ENCODE peak calls at places on chromosomes 2 and 18, in eight cellular contexts. T is heart left ventricle, I is transverse colon, L is gastrocnemius medialis, R is IMR-90, W is tibial nerve, B is prostate gland, D is sigmoid colon. A is an unnamed sample.

GRCh38 chr2:20484034-20484617 is 37.3 kb downstream of the RHOB start:
- DNase-seq in R (no peak), T (no peak), L (no peak), W (no peak), D (peak; percentile 50), I (no peak), B (no peak), A (no peak)

GRCh38 chr2:64586883-64587481 is 62.9 kb downstream of the AFTPH start:
- DNase-seq in D (no peak), I (no peak), R (peak; percentile 72), W (no peak), B (no peak), L (no peak), T (no peak), A (no peak)

GRCh38 chr2:133138693-133139092 is 429.6 kb downstream of the NCKAP5 start:
- DNase-seq in T (no peak), R (no peak), B (no peak), D (no peak), I (no peak), L (no peak), W (no peak), A (no peak)

GRCh38 chr2:9885036-9885684 is 41.9 kb downstream of the TAF1B start:
- DNase-seq in T (no peak), D (no peak), W (no peak), R (peak; percentile 59), B (no peak), I (no peak), L (no peak), A (no peak)

GRCh38 chr2:20916604-20917286 is 93.8 kb upstream of the LDAH start:
- DNase-seq in I (no peak), T (no peak), R (peak; percentile 13), L (no peak), B (peak; percentile 31), W (no peak), D (peak; percentile 73), A (peak; percentile 24)

GRCh38 chr2:64104944-64105343 is 39.3 kb downstream of the PELI1 start:
- DNase-seq in I (no peak), R (no peak), L (no peak), T (no peak), W (no peak), D (no peak), B (no peak), A (no peak)

GRCh38 chr2:34373586-34374233 is 774.6 kb upstream of the FAM98A start:
- DNase-seq in L (no peak), R (no peak), B (no peak), D (no peak), W (no peak), I (no peak), T (no peak), A (no peak)

GRCh38 chr18:4433762-4434161 is 21.3 kb downstream of the DLGAP1 start:
- DNase-seq in I (no peak), R (peak; percentile 6), D (no peak), L (no peak), B (no peak), W (no peak), T (no peak), A (no peak)

GRCh38 chr2:61620244-61621159 is 82.3 kb upstream of the XPO1 start:
- DNase-seq in I (no peak), L (no peak), B (no peak), T (no peak), W (no peak), D (no peak), R (peak; percentile 88), A (no peak)

GRCh38 chr2:236867441-236868260 is 218.0 kb upstream of the COPS8 start:
- DNase-seq in I (no peak), L (no peak), T (no peak), R (no peak), B (no peak), D (peak; percentile 35), W (no peak), A (no peak)

GRCh38 chr18:74990563-74991081 is 218.3 kb downstream of the PTGR3 start:
- DNase-seq in W (no peak), I (no peak), R (peak; percentile 6), D (no peak), T (no peak), L (no peak), B (no peak), A (no peak)

GRCh38 chr2:109450574-109451265 is 163.0 kb downstream of the SEPTIN10 start:
- DNase-seq in R (no peak), L (peak; percentile 80), D (peak; percentile 67), B (no peak), I (no peak), T (peak; percentile 29), W (no peak), A (no peak)

GRCh38 chr18:3447035-3447894 is 2.7 kb upstream of the TGIF1 start:
- DNase-seq in I (peak; percentile 61), D (peak; percentile 82), T (peak; percentile 51), R (peak; percentile 62), W (no peak), B (no peak), L (no peak), A (peak; percentile 61)

GRCh38 chr2:178479275-178479616 is 846 bp upstream of the FKBP7 start:
- DNase-seq in I (no peak), B (no peak), L (no peak), R (no peak), T (no peak), D (no peak), W (no peak), A (no peak)

DNA sequence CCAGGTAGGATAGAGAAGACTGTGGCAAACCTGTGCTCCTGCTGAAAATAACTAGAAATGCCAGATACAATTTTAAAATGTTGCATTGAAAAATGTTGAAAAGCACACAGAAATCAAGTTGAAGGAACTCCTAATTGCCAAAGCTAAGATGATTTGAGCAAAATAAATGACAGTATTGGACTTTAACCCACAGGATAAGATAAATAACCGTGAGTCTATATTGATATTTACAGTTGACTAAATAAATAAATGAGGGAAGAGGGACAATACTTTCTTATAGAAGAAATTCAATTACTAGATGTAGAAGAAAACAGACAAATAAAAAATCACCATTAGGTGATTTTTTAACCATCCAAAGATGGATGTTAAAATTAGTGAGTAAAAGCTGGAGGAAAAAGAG is 59.0 kb downstream of the CWC22 start:
- DNase-seq in D (no peak), L (no peak), W (no peak), R (no peak), I (no peak), T (no peak), B (no peak), A (no peak)
- H3K27me3 ChIP-seq in D (no peaks in the 10 kb centered on the region), L (no peaks in the 10 kb centered on the region), W (no peaks in the 10 kb centered on the region), R (no peaks in the 10 kb centered on the region), I (no peaks in the 10 kb centered on the region), T (no peaks in the 10 kb centered on the region), B (no peaks in the 10 kb centered on the region), A (no peaks in the 10 kb centered on the region)

GRCh38 chr2:163733301-163733938 is 2.4 kb downstream of the FIGN start:
- DNase-seq in T (peak; percentile 25), I (no peak), W (no peak), D (peak; percentile 64), L (no peak), R (peak; percentile 6), B (no peak), A (peak; percentile 15)
- H3K4me3 ChIP-seq in T (peak overlapping the region; percentile 77), I (peak overlapping the region; percentile 11), W (peak overlapping the region; percentile 12), D (peak overlapping the region; percentile 87), L (peak overlapping the region; percentile 77), R (peak overlapping the region; percentile 22), B (no peak overlapping the region), A (no peak overlapping the region)

GRCh38 chr2:11496311-11496710 is 30.4 kb upstream of the E2F6 start:
- DNase-seq in D (no peak), W (no peak), T (no peak), B (no peak), I (no peak), R (no peak), L (no peak), A (no peak)

GRCh38 chr2:11498126-11498473 is 32.1 kb upstream of the E2F6 start:
- DNase-seq in R (no peak), T (no peak), D (no peak), W (no peak), B (no peak), I (no peak), L (no peak), A (no peak)

GRCh38 chr2:11500702-11501303 is 33.0 kb upstream of the GREB1 start:
- DNase-seq in W (no peak), D (no peak), B (no peak), I (no peak), T (no peak), L (no peak), R (no peak), A (no peak)

GRCh38 chr2:11498543-11499034 is 32.6 kb upstream of the E2F6 start:
- DNase-seq in D (peak; percentile 83), T (peak; percentile 89), L (peak; percentile 95), I (peak; percentile 73), W (peak; percentile 64), B (no peak), R (no peak), A (peak; percentile 76)

DNA sequence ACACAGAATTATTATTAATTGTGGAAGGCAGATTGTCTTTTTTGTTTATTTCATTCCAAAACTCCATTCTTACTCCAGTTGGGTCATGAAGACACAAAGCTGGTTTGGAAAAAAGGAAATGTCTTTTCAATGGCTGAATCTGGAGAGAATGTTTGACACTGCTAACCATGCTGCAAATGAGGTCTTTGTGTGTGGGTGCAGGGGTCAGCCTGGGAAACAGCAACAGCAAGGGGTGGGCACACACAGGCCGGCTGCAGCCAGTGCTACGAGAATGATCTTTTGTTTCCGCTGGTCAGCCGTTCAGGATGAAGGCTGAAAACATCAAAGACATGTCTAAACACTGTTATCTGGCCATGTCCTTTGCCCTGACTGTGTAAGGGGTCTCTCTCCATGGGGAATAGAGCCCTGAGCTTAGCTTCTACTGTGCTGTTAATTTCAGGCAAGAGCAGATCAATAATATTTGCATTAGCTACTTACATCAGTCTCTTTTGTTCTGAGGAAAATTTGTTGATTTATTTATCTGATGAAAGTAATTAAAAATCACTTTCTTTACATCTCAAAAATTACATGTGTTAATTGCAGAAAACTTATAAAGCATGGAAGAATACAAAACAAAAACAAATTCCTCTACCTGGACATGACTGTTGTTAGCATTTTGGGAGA is 33.3 kb upstream of the E2F6 start:
- DNase-seq in T (no peak), W (no peak), B (no peak), I (no peak), L (no peak), R (no peak), D (no peak), A (no peak)
- TF ChIP-seq POLR2A in T (no peak), W (no peak), B (no peak), I (no peak), L (no peak), R (no peak), D (no peak), A (no peak)

GRCh38 chr2:26493631-26494030 is 15.7 kb upstream of the OTOF start:
- DNase-seq in W (no peak), D (no peak), R (no peak), I (no peak), B (no peak), L (no peak), T (no peak), A (no peak)

GRCh38 chr2:26492749-26493515 is 15.0 kb upstream of the OTOF start:
- DNase-seq in W (no peak), D (no peak), R (no peak), T (no peak), L (no peak), I (no peak), B (no peak), A (no peak)

GRCh38 chr2:26495705-26496271 is 17.9 kb upstream of the OTOF start:
- DNase-seq in I (no peak), T (no peak), W (no peak), D (no peak), R (no peak), L (no peak), B (no peak), A (peak; percentile 39)

GRCh38 chr2:26494891-26495290 is 17.0 kb upstream of the OTOF start:
- DNase-seq in R (no peak), B (no peak), D (no peak), W (no peak), T (no peak), L (no peak), I (no peak), A (no peak)

GRCh38 chr2:26494199-26494598 is 16.3 kb upstream of the OTOF start:
- DNase-seq in T (no peak), W (no peak), D (no peak), I (no peak), R (no peak), B (no peak), L (no peak), A (no peak)
- H3K27me3 ChIP-seq in T (peaks cover 4% of the 10 kb centered on the region), W (no peaks in the 10 kb centered on the region), D (no peaks in the 10 kb centered on the region), I (peaks cover 4% of the 10 kb centered on the region), R (peaks cover 53% of the 10 kb centered on the region), B (no peaks in the 10 kb centered on the region), L (no peaks in the 10 kb centered on the region), A (no peaks in the 10 kb centered on the region)